ENCODE peak calls at places on chromosomes 1 and 21, in eight cellular contexts. H is aorta, I is mammary epithelial cell, G is IMR-90, W is cardiac muscle cell, Z is ovary, F is coronary artery, U is OCI-LY7. C is an unnamed sample.

GRCh38 chr1:160623860-160624259 is 23.0 kb downstream of the SLAMF1 start:
- DNase-seq in Z (no peak), H (no peak), W (no peak), F (no peak), G (no peak), I (no peak), U (no peak), C (no peak)

GRCh38 chr1:88890790-88891317 is 513 bp downstream of the GTF2B start:
- DNase-seq in F (no peak), I (peak; percentile 20), Z (peak; percentile 33), H (no peak), G (peak; percentile 41), U (peak; percentile 31), W (peak; percentile 46), C (peak; percentile 55)

GRCh38 chr21:41610042-41610839 is 102.3 kb upstream of the TMPRSS2 start:
- DNase-seq in F (no peak), U (peak; percentile 45), H (peak; percentile 87), Z (no peak), I (peak; percentile 32), G (peak; percentile 64), W (peak; percentile 76), C (peak; percentile 62)

GRCh38 chr1:69919922-69920273 is 285.5 kb downstream of the LRRC40 start:
- DNase-seq in F (no peak), G (no peak), Z (no peak), U (no peak), H (peak; percentile 58), W (no peak), I (no peak), C (no peak)

GRCh38 chr1:168767885-168768584 is 39.0 kb upstream of the DPT start:
- DNase-seq in U (no peak), F (no peak), Z (peak; percentile 35), I (peak; percentile 7), W (peak; percentile 76), H (no peak), G (peak; percentile 2), C (no peak)

GRCh38 chr1:98277111-98277510 is 356.3 kb upstream of the DPYD start:
- DNase-seq in W (peak; percentile 52), F (no peak), I (peak; percentile 45), G (peak; percentile 76), H (no peak), U (no peak), Z (no peak), C (no peak)

GRCh38 chr1:89546082-89546889 is 21.7 kb downstream of the LRRC8B start:
- DNase-seq in F (no peak), W (peak; percentile 46), U (no peak), I (peak; percentile 50), H (no peak), Z (no peak), G (peak; percentile 39), C (no peak)

GRCh38 chr1:62281922-62282555 is 37.2 kb downstream of the KANK4 start:
- DNase-seq in Z (no peak), G (no peak), I (peak; percentile 12), H (no peak), U (no peak), F (no peak), W (no peak), C (no peak)

GRCh38 chr1:54716299-54717047 is 812 bp downstream of the TTC4 start:
- DNase-seq in H (no peak), W (no peak), I (peak; percentile 72), G (peak; percentile 81), Z (no peak), F (no peak), U (no peak), C (no peak)

GRCh38 chr1:43858324-43858723 is 75.3 kb upstream of the ARTN start:
- DNase-seq in I (peak; percentile 99), U (no peak), G (peak; percentile 99), H (no peak), W (peak; percentile 98), Z (peak; percentile 48), F (peak; percentile 76), C (no peak)

GRCh38 chr1:73044241-73044640 is 761.9 kb upstream of the NEGR1 start:
- DNase-seq in G (no peak), F (no peak), Z (no peak), W (peak; percentile 0), I (no peak), U (no peak), H (peak; percentile 51), C (no peak)

GRCh38 chr1:94183197-94183815 is 54.1 kb downstream of the ARHGAP29 start:
- DNase-seq in F (no peak), H (no peak), W (no peak), U (no peak), I (no peak), G (no peak), Z (no peak), C (no peak)

GRCh38 chr1:210882414-210883221 is 251.3 kb downstream of the KCNH1 start:
- DNase-seq in G (peak; percentile 21), H (no peak), F (no peak), W (peak; percentile 0), U (no peak), I (peak; percentile 60), Z (no peak), C (no peak)

GRCh38 chr1:88608139-88608943 is 75.7 kb upstream of the PKN2 start:
- DNase-seq in I (peak; percentile 28), F (no peak), H (no peak), G (peak; percentile 37), U (peak; percentile 36), Z (no peak), W (peak; percentile 43), C (peak; percentile 59)

GRCh38 chr1:61743432-61743705 is 1.1 kb downstream of the PATJ start:
- DNase-seq in F (no peak), W (no peak), I (peak; percentile 18), G (no peak), Z (no peak), U (no peak), H (no peak), C (no peak)

GRCh38 chr1:49364676-49365075 is 588.0 kb upstream of the BEND5 start:
- DNase-seq in W (no peak), F (no peak), H (no peak), U (no peak), Z (no peak), I (peak; percentile 70), G (no peak), C (no peak)

GRCh38 chr1:91889717-91890459 is 3.9 kb upstream of the TGFBR3 start:
- DNase-seq in U (no peak), F (no peak), H (no peak), W (peak; percentile 22), Z (no peak), G (peak; percentile 33), I (peak; percentile 63), C (peak; percentile 26)

GRCh38 chr1:224116131-224116530 is 2.2 kb downstream of the FBXO28 start:
- DNase-seq in F (no peak), W (peak; percentile 67), Z (no peak), H (no peak), I (peak; percentile 55), U (peak; percentile 78), G (peak; percentile 68), C (peak; percentile 65)

GRCh38 chr1:193185861-193186714 is at the start of gene B3GALT2:
- DNase-seq in H (no peak), G (peak; percentile 70), Z (no peak), F (no peak), W (peak; percentile 60), I (peak; percentile 43), U (no peak), C (peak; percentile 63)

GRCh38 chr21:15247613-15248012 is 182.8 kb upstream of the NRIP1 start:
- DNase-seq in Z (no peak), H (no peak), I (no peak), G (peak; percentile 8), F (no peak), U (no peak), W (no peak), C (no peak)
- H3K27ac ChIP-seq in Z (no peak overlapping the region), H (no peak overlapping the region), I (no peak overlapping the region), G (no peak overlapping the region), F (no peak overlapping the region), U (no peak overlapping the region), W (no peak overlapping the region), C (no peak overlapping the region)

GRCh38 chr1:201385299-201385891 is 7.9 kb upstream of the TNNT2 start:
- DNase-seq in F (no peak), U (peak; percentile 63), H (no peak), W (peak; percentile 41), I (peak; percentile 54), Z (no peak), G (peak; percentile 19), C (peak; percentile 76)
- H3K27ac ChIP-seq in F (no peak overlapping the region), U (no peak overlapping the region), H (no peak overlapping the region), W (peak overlapping the region; percentile 86), I (no peak overlapping the region), Z (no peak overlapping the region), G (no peak overlapping the region), C (no peak overlapping the region)

GRCh38 chr1:21926065-21926464 is 11.0 kb downstream of the HSPG2 start:
- DNase-seq in U (no peak), G (no peak), Z (no peak), H (no peak), W (no peak), I (no peak), F (no peak), C (peak; percentile 56)
- H3K27ac ChIP-seq in U (no peak overlapping the region), G (peak overlapping the region; percentile 74), Z (peak overlapping the region; percentile 66), H (peak overlapping the region; percentile 96), W (no peak overlapping the region), I (no peak overlapping the region), F (peak overlapping the region; percentile 100), C (peak overlapping the region; percentile 75)

GRCh38 chr1:37845781-37846180 is 13.6 kb downstream of the MTF1 start:
- DNase-seq in W (peak; percentile 55), G (no peak), I (no peak), Z (no peak), H (no peak), F (no peak), U (no peak), C (no peak)

GRCh38 chr1:37850352-37850955 is 8.9 kb downstream of the MTF1 start:
- DNase-seq in G (peak; percentile 19), H (no peak), W (peak; percentile 28), Z (no peak), F (no peak), U (no peak), I (peak; percentile 38), C (no peak)

GRCh38 chr1:37849480-37849879 is 9.9 kb downstream of the MTF1 start:
- DNase-seq in Z (no peak), H (no peak), G (no peak), W (no peak), I (no peak), U (no peak), F (no peak), C (no peak)

GRCh38 chr1:37845049-37845646 is 14.2 kb downstream of the MTF1 start:
- DNase-seq in G (no peak), F (no peak), Z (no peak), H (no peak), I (no peak), W (no peak), U (no peak), C (no peak)

DNA sequence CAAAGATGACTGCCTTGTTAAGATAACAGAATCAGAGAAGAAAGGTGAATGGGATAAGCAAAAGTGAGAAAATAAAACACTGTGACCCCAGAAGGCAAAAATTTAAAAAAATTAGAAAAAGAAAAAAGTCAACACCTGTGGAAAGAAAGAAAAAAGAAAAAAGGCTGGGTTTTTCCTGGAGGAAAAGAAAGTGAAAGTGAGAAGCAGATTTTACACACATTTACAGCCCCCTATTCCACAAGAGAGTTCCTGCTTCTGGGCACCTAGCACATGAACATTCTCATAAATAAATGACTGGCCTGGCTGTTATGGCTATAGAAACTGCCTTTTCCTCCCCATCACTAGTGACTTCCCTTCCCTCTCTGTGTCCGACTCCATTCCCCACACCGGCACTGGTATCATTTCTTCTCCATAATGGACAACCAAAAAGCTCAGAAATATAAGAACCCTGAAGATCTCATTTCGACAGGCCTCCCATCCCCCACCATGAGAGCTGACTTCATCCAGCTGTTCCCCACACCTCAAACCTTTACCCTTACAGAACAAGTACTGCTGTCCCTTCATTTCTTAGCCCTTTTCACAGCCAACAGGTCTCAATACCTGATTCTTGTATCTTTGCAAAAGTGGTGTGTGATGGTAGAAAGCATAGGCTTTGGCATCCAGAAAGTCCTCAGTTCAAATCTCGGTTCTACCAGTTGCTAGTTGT is 12.6 kb downstream of the MTF1 start:
- DNase-seq in H (no peak), I (no peak), U (no peak), G (no peak), F (no peak), Z (no peak), W (no peak), C (peak; percentile 38)
- H3K27ac ChIP-seq in H (no peak overlapping the region), I (no peak overlapping the region), U (no peak overlapping the region), G (no peak overlapping the region), F (no peak overlapping the region), Z (no peak overlapping the region), W (no peak overlapping the region), C (no peak overlapping the region)

C was measured in small intestine.